ENCODE peak calls at places on chromosomes 4 and X, in ten cellular contexts. X is Panc1; H is AG09319; E is AG08396; K is KG1; I is fibroblast of lung; W is nephron progenitor cell; J is AG09309; N is body of pancreas; V is stimulated activated CD8-positive, alpha-beta memory T cell treated with anti-CD3 and anti-CD28 coated beads, Interleukin-7, amount 100 ng/mL, for 1 hour. U is an unnamed sample.

GRCh38 chrX:28651186-28651585 is 63.9 kb downstream of the IL1RAPL1 start:
- DNase-seq in N (no peak), E (no peak), K (no peak), W (no peak), V (no peak), J (no peak), X (no peak), I (no peak), H (no peak), U (no peak)

GRCh38 chr4:10461091-10461849 is 4.0 kb upstream of the ZNF518B start:
- DNase-seq in X (peak; percentile 7), I (peak; percentile 55), H (no peak), N (peak; percentile 22), V (peak; percentile 51), E (peak; percentile 73), J (no peak), K (peak; percentile 66), W (peak; percentile 78), U (peak; percentile 86)

GRCh38 chrX:96564595-96564994 is 120.0 kb upstream of the DIAPH2 start:
- DNase-seq in E (no peak), J (no peak), N (peak; percentile 1), W (no peak), X (no peak), V (no peak), I (no peak), H (no peak), K (no peak), U (no peak)

GRCh38 chr4:151324449-151325319 is 721 bp downstream of the SH3D19 start:
- DNase-seq in W (peak; percentile 60), H (no peak), K (no peak), J (no peak), I (peak; percentile 45), N (peak; percentile 66), X (peak; percentile 61), V (no peak), E (peak; percentile 60), U (peak; percentile 46)

GRCh38 chr4:184028571-184028996 is 123.5 kb downstream of the STOX2 start:
- DNase-seq in H (no peak), N (no peak), J (no peak), K (no peak), E (no peak), V (no peak), X (no peak), W (no peak), I (peak; percentile 9), U (no peak)

GRCh38 chr4:105896461-105896939 is 1.2 kb downstream of the NPNT start:
- DNase-seq in V (no peak), J (no peak), E (no peak), H (no peak), W (no peak), K (no peak), N (no peak), X (no peak), I (no peak), U (no peak)

GRCh38 chrX:64536740-64537139 is 141.5 kb upstream of the MTMR8 start:
- DNase-seq in I (no peak), J (no peak), W (no peak), E (no peak), V (no peak), N (no peak), X (no peak), H (no peak), K (no peak), U (no peak)

GRCh38 chrX:6325437-6325836 is 96.8 kb upstream of the NLGN4X start:
- DNase-seq in W (no peak), N (no peak), E (no peak), J (no peak), X (no peak), H (no peak), I (no peak), K (no peak), V (no peak), U (no peak)

GRCh38 chr4:113899260-113900177 is 79.9 kb downstream of the ARSJ start:
- DNase-seq in N (no peak), J (no peak), V (no peak), E (no peak), X (no peak), W (no peak), H (no peak), K (no peak), I (no peak), U (no peak)

GRCh38 chr4:143514432-143514831 is 930 bp downstream of the SMARCA5 start:
- DNase-seq in X (no peak), K (no peak), V (no peak), E (peak; percentile 43), J (no peak), N (peak; percentile 40), W (peak; percentile 49), H (no peak), I (peak; percentile 58), U (peak; percentile 19)

GRCh38 chr4:140269369-140269768 is 104.1 kb upstream of the SCOC start:
- DNase-seq in K (no peak), J (no peak), V (no peak), X (no peak), H (no peak), E (no peak), N (no peak), I (no peak), W (no peak), U (no peak)

GRCh38 chr4:6692806-6693205 is 872 bp upstream of the S100P start:
- DNase-seq in I (peak; percentile 54), V (no peak), K (no peak), W (no peak), H (no peak), E (no peak), J (peak; percentile 24), X (no peak), N (no peak), U (no peak)

GRCh38 chr4:186701273-186701672 is 22.4 kb downstream of the FAT1 start:
- DNase-seq in K (no peak), N (peak; percentile 42), X (no peak), E (peak; percentile 21), H (no peak), V (no peak), I (peak; percentile 61), J (no peak), W (peak; percentile 45), U (no peak)

GRCh38 chr4:129350800-129351199 is 254.8 kb downstream of the C4orf33 start:
- DNase-seq in H (no peak), N (no peak), W (no peak), I (no peak), V (no peak), E (no peak), K (no peak), X (no peak), J (no peak), U (no peak)

GRCh38 chr4:84968936-84969335 is 2.4 kb upstream of the WDFY3 start:
- DNase-seq in J (no peak), N (no peak), E (no peak), K (no peak), H (no peak), W (no peak), V (no peak), I (no peak), X (no peak), U (no peak)

GRCh38 chrX:131564553-131565229 is 20.8 kb downstream of the OR13H1 start:
- DNase-seq in E (no peak), J (no peak), X (no peak), N (no peak), V (no peak), W (no peak), H (no peak), I (no peak), K (no peak), U (no peak)

GRCh38 chrX:17888421-17888820 is 27.3 kb upstream of the RAI2 start:
- DNase-seq in N (no peak), K (no peak), E (no peak), X (no peak), I (no peak), W (no peak), J (no peak), V (no peak), H (no peak), U (no peak)

GRCh38 chrX:13008189-13008533 is 33.3 kb downstream of the TMSB4X start:
- DNase-seq in V (no peak), J (no peak), H (no peak), E (no peak), K (peak; percentile 3), I (no peak), W (no peak), N (no peak), X (no peak), U (no peak)

GRCh38 chrX:109681475-109682081 is 51.5 kb downstream of the ACSL4 start:
- DNase-seq in H (no peak), X (no peak), I (no peak), K (no peak), N (no peak), J (no peak), E (no peak), W (no peak), V (no peak), U (no peak)

GRCh38 chr4:39642885-39643550 is 4.4 kb upstream of the SMIM14 start:
- DNase-seq in I (no peak), E (no peak), V (no peak), H (no peak), J (no peak), N (no peak), X (no peak), W (no peak), K (no peak), U (no peak)

GRCh38 chrX:32871636-32872035 is 339.7 kb downstream of the DMD start:
- DNase-seq in E (no peak), N (no peak), X (no peak), H (no peak), W (no peak), K (no peak), I (peak; percentile 38), J (no peak), V (no peak), U (no peak)

GRCh38 chrX:41351923-41352322 is 18.0 kb downstream of the DDX3X start:
- DNase-seq in H (no peak), K (no peak), N (no peak), J (no peak), X (no peak), W (no peak), I (no peak), V (no peak), E (no peak), U (no peak)

GRCh38 chr4:126627255-126627654 is 1005.5 kb upstream of the INTU start:
- DNase-seq in W (no peak), E (no peak), X (no peak), I (peak; percentile 53), V (no peak), N (no peak), J (no peak), K (no peak), H (no peak), U (peak; percentile 41)

GRCh38 chr4:82721819-82722423 is 76.7 kb downstream of the SCD5 start:
- DNase-seq in N (peak; percentile 35), H (no peak), J (no peak), K (no peak), I (peak; percentile 30), E (no peak), V (no peak), W (peak; percentile 16), X (peak; percentile 15), U (no peak)

GRCh38 chr4:145944886-145945285 is 6.3 kb upstream of the ZNF827 start:
- DNase-seq in V (no peak), K (no peak), J (no peak), E (no peak), N (no peak), X (no peak), W (no peak), I (no peak), H (no peak), U (no peak)

GRCh38 chrX:39854772-39855747 is 242.7 kb downstream of the BCOR start:
- DNase-seq in J (no peak), E (no peak), K (peak; percentile 53), N (no peak), V (peak; percentile 39), I (no peak), H (no peak), X (no peak), W (no peak), U (no peak)